ENCODE peak calls at places on chromosomes 4 and X, in seven cellular contexts. One of them, this sample, is unnamed.
A peak's percentile ranks its signal among the peaks of the same experiment; 100 is the strongest.

GRCh38 chr4:107721436-107722090 is 1.5 kb upstream of the PAPSS1 start:
- DNase-seq in Panc1: no peak
- DNase-seq in sigmoid colon: no peak
- DNase-seq in HepG2: no peak
- DNase-seq in stomach: no peak
- DNase-seq in transverse colon: peak; percentile 57
- DNase-seq in SK-N-SH: no peak
- DNase-seq in this sample: no peak

GRCh38 chrX:148691456-148691855 is 191.0 kb downstream of the AFF2 start:
- DNase-seq in Panc1: no peak
- DNase-seq in sigmoid colon: no peak
- DNase-seq in HepG2: no peak
- DNase-seq in stomach: no peak
- DNase-seq in transverse colon: no peak
- DNase-seq in SK-N-SH: no peak
- DNase-seq in this sample: no peak

GRCh38 chr4:3747582-3747906 is 18.6 kb upstream of the ADRA2C start:
- DNase-seq in Panc1: no peak
- DNase-seq in sigmoid colon: no peak
- DNase-seq in HepG2: no peak
- DNase-seq in stomach: no peak
- DNase-seq in transverse colon: no peak
- DNase-seq in SK-N-SH: no peak
- DNase-seq in this sample: no peak

GRCh38 chr4:126701756-126702155 is 931.0 kb upstream of the INTU start:
- DNase-seq in Panc1: no peak
- DNase-seq in sigmoid colon: no peak
- DNase-seq in HepG2: no peak
- DNase-seq in stomach: no peak
- DNase-seq in transverse colon: no peak
- DNase-seq in SK-N-SH: no peak
- DNase-seq in this sample: no peak

GRCh38 chr4:39320381-39321115 is 45.6 kb downstream of the RFC1 start:
- DNase-seq in Panc1: no peak
- DNase-seq in sigmoid colon: no peak
- DNase-seq in HepG2: no peak
- DNase-seq in stomach: no peak
- DNase-seq in transverse colon: no peak
- DNase-seq in SK-N-SH: no peak
- DNase-seq in this sample: no peak

GRCh38 chrX:28997716-28998115 is 410.5 kb downstream of the IL1RAPL1 start:
- DNase-seq in Panc1: no peak
- DNase-seq in sigmoid colon: no peak
- DNase-seq in HepG2: no peak
- DNase-seq in stomach: no peak
- DNase-seq in transverse colon: no peak
- DNase-seq in SK-N-SH: no peak
- DNase-seq in this sample: no peak

GRCh38 chr4:94577136-94577535 is 125.4 kb downstream of the PDLIM5 start:
- DNase-seq in Panc1: no peak
- DNase-seq in sigmoid colon: peak; percentile 71
- DNase-seq in HepG2: no peak
- DNase-seq in stomach: no peak
- DNase-seq in transverse colon: peak; percentile 15
- DNase-seq in SK-N-SH: peak; percentile 39
- DNase-seq in this sample: no peak

GRCh38 chr4:146637853-146638800 is 566 bp upstream of the POU4F2 start:
- DNase-seq in Panc1: no peak
- DNase-seq in sigmoid colon: no peak
- DNase-seq in HepG2: no peak
- DNase-seq in stomach: no peak
- DNase-seq in transverse colon: no peak
- DNase-seq in SK-N-SH: peak; percentile 66
- DNase-seq in this sample: no peak

GRCh38 chrX:9285342-9285771 is 179.5 kb upstream of the TBL1X start:
- DNase-seq in Panc1: no peak
- DNase-seq in sigmoid colon: no peak
- DNase-seq in HepG2: no peak
- DNase-seq in stomach: no peak
- DNase-seq in transverse colon: no peak
- DNase-seq in SK-N-SH: no peak
- DNase-seq in this sample: no peak

GRCh38 chr4:183960021-183960420 is 54.9 kb downstream of the STOX2 start:
- DNase-seq in Panc1: no peak
- DNase-seq in sigmoid colon: peak; percentile 68
- DNase-seq in HepG2: no peak
- DNase-seq in stomach: peak; percentile 65
- DNase-seq in transverse colon: peak; percentile 58
- DNase-seq in SK-N-SH: peak; percentile 78
- DNase-seq in this sample: no peak

GRCh38 chr4:6182390-6183280 is 17.7 kb downstream of the JAKMIP1 start:
- DNase-seq in Panc1: no peak
- DNase-seq in sigmoid colon: no peak
- DNase-seq in HepG2: no peak
- DNase-seq in stomach: no peak
- DNase-seq in transverse colon: no peak
- DNase-seq in SK-N-SH: no peak
- DNase-seq in this sample: no peak

GRCh38 chr4:1241936-1242505 is 6.9 kb downstream of the CTBP1 start:
- DNase-seq in Panc1: no peak
- DNase-seq in sigmoid colon: peak; percentile 62
- DNase-seq in HepG2: no peak
- DNase-seq in stomach: no peak
- DNase-seq in transverse colon: peak; percentile 6
- DNase-seq in SK-N-SH: peak; percentile 26
- DNase-seq in this sample: no peak

GRCh38 chr4:131052646-131053045 is 1956.7 kb downstream of the C4orf33 start:
- DNase-seq in Panc1: no peak
- DNase-seq in sigmoid colon: no peak
- DNase-seq in HepG2: no peak
- DNase-seq in stomach: no peak
- DNase-seq in transverse colon: no peak
- DNase-seq in SK-N-SH: no peak
- DNase-seq in this sample: no peak

GRCh38 chr4:153517159-153517558 is 51.0 kb downstream of the TMEM131L start:
- DNase-seq in Panc1: no peak
- DNase-seq in sigmoid colon: no peak
- DNase-seq in HepG2: no peak
- DNase-seq in stomach: no peak
- DNase-seq in transverse colon: no peak
- DNase-seq in SK-N-SH: no peak
- DNase-seq in this sample: no peak

DNA sequence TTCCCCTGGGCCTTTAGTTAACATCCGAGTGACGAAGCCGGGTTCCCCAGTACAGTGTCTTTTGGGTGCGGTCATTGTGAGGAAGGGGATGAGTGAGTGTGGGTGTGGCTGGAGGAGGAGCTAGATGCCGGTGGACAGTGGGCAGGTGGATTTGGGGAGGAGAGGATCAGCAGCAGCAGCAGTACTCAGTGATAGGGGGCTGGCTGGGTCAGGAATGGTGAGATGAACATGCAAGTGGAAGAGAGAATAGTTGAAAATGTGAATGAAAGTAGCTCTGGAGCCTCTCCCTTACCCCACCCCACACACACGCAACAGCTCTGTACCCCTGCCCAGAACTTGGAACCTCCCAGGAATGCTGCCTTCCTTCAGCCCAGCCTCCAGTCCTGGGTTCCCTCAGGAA is 4.5 kb downstream of the TSR2 start:
- DNase-seq in Panc1: no peak
- DNase-seq in sigmoid colon: no peak
- DNase-seq in HepG2: no peak
- DNase-seq in stomach: no peak
- DNase-seq in transverse colon: no peak
- DNase-seq in SK-N-SH: no peak
- DNase-seq in this sample: no peak
- TF ChIP-seq POLR2AphosphoS5 in Panc1: no peak
- TF ChIP-seq POLR2AphosphoS5 in sigmoid colon: no peak
- TF ChIP-seq POLR2AphosphoS5 in HepG2: no peak
- TF ChIP-seq POLR2AphosphoS5 in stomach: no peak
- TF ChIP-seq POLR2AphosphoS5 in transverse colon: no peak
- TF ChIP-seq POLR2AphosphoS5 in SK-N-SH: no peak
- TF ChIP-seq POLR2AphosphoS5 in this sample: no peak

DNA sequence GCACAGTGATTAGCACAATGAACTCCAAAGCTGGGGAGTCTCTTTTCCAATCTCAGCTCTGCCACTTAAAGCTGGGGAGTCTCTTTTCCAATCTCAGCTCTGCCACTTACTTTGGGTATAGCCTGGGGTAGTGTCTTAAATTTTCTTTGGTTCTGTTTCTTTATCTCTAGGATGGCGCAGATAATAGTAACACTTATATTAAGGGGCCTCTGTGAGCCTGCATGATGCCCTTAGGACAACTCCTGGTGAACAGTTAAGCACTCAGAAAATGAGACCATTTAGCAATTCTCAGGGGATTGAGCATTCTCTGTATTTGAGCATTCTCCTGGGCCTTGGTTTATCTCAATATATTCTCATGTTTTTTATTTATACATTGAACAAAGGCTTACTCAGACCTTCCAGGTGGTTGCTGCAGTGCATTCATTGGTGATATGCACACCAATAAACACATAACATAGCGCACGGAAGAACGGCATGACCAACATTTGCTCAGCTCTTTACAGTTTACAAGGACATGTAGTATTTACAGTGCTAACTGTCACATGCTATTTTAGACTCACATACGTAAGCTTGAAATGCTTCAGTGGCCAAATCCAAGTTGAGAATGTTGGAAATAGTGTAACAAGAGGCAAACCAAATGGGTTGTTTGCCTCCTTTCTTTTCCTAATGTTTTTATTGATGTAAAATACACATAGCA is 1722.6 kb upstream of the AGA start:
- DNase-seq in Panc1: no peak
- DNase-seq in sigmoid colon: no peak
- DNase-seq in HepG2: no peak
- DNase-seq in stomach: no peak
- DNase-seq in transverse colon: no peak
- DNase-seq in SK-N-SH: no peak
- DNase-seq in this sample: no peak
- TF ChIP-seq POLR2AphosphoS5 in Panc1: no peak
- TF ChIP-seq POLR2AphosphoS5 in sigmoid colon: no peak
- TF ChIP-seq POLR2AphosphoS5 in HepG2: no peak
- TF ChIP-seq POLR2AphosphoS5 in stomach: no peak
- TF ChIP-seq POLR2AphosphoS5 in transverse colon: no peak
- TF ChIP-seq POLR2AphosphoS5 in SK-N-SH: no peak
- TF ChIP-seq POLR2AphosphoS5 in this sample: no peak

GRCh38 chr4:119300072-119300387 is 21.9 kb downstream of the FABP2 start:
- DNase-seq in Panc1: no peak
- DNase-seq in sigmoid colon: peak; percentile 78
- DNase-seq in HepG2: no peak
- DNase-seq in stomach: peak; percentile 33
- DNase-seq in transverse colon: peak; percentile 50
- DNase-seq in SK-N-SH: peak; percentile 47
- DNase-seq in this sample: peak; percentile 25

GRCh38 chr4:119297795-119298194 is 24.1 kb downstream of the FABP2 start:
- DNase-seq in Panc1: no peak
- DNase-seq in sigmoid colon: no peak
- DNase-seq in HepG2: no peak
- DNase-seq in stomach: no peak
- DNase-seq in transverse colon: no peak
- DNase-seq in SK-N-SH: no peak
- DNase-seq in this sample: no peak

GRCh38 chr4:119302073-119302832 is 19.7 kb downstream of the FABP2 start:
- DNase-seq in Panc1: no peak
- DNase-seq in sigmoid colon: no peak
- DNase-seq in HepG2: no peak
- DNase-seq in stomach: no peak
- DNase-seq in transverse colon: no peak
- DNase-seq in SK-N-SH: no peak
- DNase-seq in this sample: no peak

GRCh38 chr4:119299221-119300071 is 22.5 kb downstream of the FABP2 start:
- DNase-seq in Panc1: no peak
- DNase-seq in sigmoid colon: no peak
- DNase-seq in HepG2: peak; percentile 54
- DNase-seq in stomach: no peak
- DNase-seq in transverse colon: no peak
- DNase-seq in SK-N-SH: no peak
- DNase-seq in this sample: no peak

DNA sequence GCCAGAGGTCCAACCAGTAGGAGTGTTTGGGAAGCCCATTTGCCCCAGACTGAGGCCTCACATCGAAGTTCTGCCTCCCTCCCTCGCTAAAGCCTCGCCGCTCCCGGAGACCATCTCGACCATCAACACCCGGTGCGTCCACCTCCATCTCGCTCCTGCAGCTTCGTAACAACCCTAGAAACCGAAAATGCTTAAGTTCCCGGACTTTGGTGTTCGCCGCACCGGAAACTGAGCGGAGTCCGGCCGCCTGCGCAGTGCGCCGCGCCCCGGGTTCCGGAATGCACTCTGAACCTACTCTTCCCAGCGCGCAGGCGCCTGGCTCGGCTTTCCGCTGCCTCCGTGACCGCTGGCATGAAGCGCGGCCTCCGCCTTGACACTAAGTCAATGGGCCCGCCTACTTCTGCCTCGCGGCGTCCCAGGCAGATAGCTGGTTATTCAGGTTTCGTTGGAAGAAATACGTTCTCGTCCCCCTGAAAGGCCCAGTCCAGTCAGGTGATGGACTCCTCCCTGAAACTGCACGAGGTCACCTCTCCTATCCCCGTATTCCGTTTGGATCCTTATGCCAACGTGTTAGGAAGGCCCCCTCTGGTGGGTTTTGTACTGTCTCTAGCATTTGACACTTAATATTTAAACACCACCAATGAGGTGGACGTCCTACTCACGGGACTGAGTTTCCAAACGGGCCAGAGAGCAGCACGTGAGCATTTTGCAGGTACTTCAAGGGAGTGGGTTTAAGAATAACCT is 21.4 kb downstream of the FABP2 start:
- DNase-seq in Panc1: peak; percentile 67
- DNase-seq in sigmoid colon: peak; percentile 96
- DNase-seq in HepG2: peak; percentile 96
- DNase-seq in stomach: peak; percentile 97
- DNase-seq in transverse colon: peak; percentile 97
- DNase-seq in SK-N-SH: peak; percentile 87
- DNase-seq in this sample: peak; percentile 94
- TF ChIP-seq POLR2AphosphoS5 in Panc1: peak; percentile 72
- TF ChIP-seq POLR2AphosphoS5 in sigmoid colon: peak; percentile 95
- TF ChIP-seq POLR2AphosphoS5 in HepG2: peak; percentile 94
- TF ChIP-seq POLR2AphosphoS5 in stomach: peak; percentile 80
- TF ChIP-seq POLR2AphosphoS5 in transverse colon: peak; percentile 92
- TF ChIP-seq POLR2AphosphoS5 in SK-N-SH: peak; percentile 93
- TF ChIP-seq POLR2AphosphoS5 in this sample: peak; percentile 65

DNA sequence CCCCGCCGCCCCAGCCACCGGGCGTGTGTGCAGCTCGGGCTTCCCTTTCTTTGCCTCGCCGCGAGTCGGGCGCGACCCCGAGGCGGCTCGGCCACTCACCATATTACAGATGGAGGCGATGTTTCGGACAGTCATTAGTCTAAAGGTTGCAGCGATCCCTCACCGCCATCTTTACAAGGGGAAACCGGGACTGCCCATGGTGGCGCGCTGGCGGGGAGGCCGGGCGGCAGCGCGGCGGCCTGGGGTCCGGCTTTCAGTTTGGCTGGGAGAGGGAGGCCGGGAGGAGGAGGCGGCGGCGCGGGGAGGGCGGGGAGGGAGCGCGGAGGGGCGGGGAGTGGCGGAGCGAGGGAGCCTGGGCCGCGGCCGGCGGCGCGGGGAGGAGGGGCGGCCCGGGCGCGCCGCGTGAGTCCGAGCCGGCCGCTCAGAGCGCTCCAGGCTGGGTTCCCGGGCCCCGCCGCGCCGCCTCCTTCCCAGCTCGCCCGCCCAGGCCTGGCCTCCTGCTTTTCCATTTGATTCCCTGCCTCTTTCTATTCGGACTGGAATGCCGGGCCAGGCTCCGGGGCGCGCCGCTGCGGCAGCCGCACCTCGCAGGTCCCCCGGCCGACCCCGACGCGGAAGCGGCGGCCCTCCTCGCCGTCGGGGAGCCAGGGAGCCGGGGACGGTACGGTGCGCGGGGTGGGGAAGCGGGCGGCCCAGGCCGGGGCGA is at the start of gene USP46:
- DNase-seq in Panc1: no peak
- DNase-seq in sigmoid colon: peak; percentile 86
- DNase-seq in HepG2: peak; percentile 44
- DNase-seq in stomach: peak; percentile 81
- DNase-seq in transverse colon: peak; percentile 82
- DNase-seq in SK-N-SH: peak; percentile 97
- DNase-seq in this sample: peak; percentile 11
- TF ChIP-seq POLR2AphosphoS5 in Panc1: peak; percentile 45
- TF ChIP-seq POLR2AphosphoS5 in sigmoid colon: peak; percentile 66
- TF ChIP-seq POLR2AphosphoS5 in HepG2: peak; percentile 47
- TF ChIP-seq POLR2AphosphoS5 in stomach: no peak
- TF ChIP-seq POLR2AphosphoS5 in transverse colon: peak; percentile 47
- TF ChIP-seq POLR2AphosphoS5 in SK-N-SH: peak; percentile 65
- TF ChIP-seq POLR2AphosphoS5 in this sample: peak; percentile 71